ENCODE peak calls at places on chromosomes 1 and 21, in four cellular contexts. K is GM23248, A is HCT116, M is GM23338. Z is an unnamed sample.

GRCh38 chr1:1090424-1091343 is 16.6 kb upstream of the RNF223 start:
- DNase-seq in K (no peak), A (no peak), M (no peak), Z (no peak)

GRCh38 chr1:115068780-115069179 is 20.5 kb downstream of the TSPAN2 start:
- DNase-seq in K (no peak), A (no peak), M (no peak), Z (no peak)

GRCh38 chr21:42548687-42549406 is 35.2 kb downstream of the SLC37A1 start:
- DNase-seq in K (no peak), A (no peak), M (no peak), Z (no peak)

GRCh38 chr1:21666572-21667320 is 2.4 kb downstream of the RAP1GAP start:
- DNase-seq in K (peak; percentile 25), A (no peak), M (no peak), Z (no peak)

GRCh38 chr1:5125208-5125607 is 470.8 kb downstream of the AJAP1 start:
- DNase-seq in K (no peak), A (no peak), M (no peak), Z (peak; percentile 8)

GRCh38 chr1:42214447-42214871 is 49.9 kb upstream of the GUCA2A start:
- DNase-seq in K (peak; percentile 72), A (no peak), M (no peak), Z (no peak)

GRCh38 chr1:90534669-90535379 is 182.3 kb downstream of the BARHL2 start:
- DNase-seq in K (no peak), A (no peak), M (peak; percentile 44), Z (peak; percentile 39)

GRCh38 chr1:215188302-215188950 is 105.9 kb downstream of the KCNK2 start:
- DNase-seq in K (peak; percentile 43), A (no peak), M (no peak), Z (peak; percentile 74)

GRCh38 chr1:39159224-39160036 is 45.1 kb upstream of the MACF1 start:
- DNase-seq in K (peak; percentile 54), A (peak; percentile 28), M (peak; percentile 77), Z (peak; percentile 81)

GRCh38 chr1:18727956-18728355 is 97.3 kb downstream of the PAX7 start:
- DNase-seq in K (no peak), A (no peak), M (no peak), Z (no peak)

GRCh38 chr1:33188572-33189275 is 6.9 kb upstream of the TRIM62 start:
- DNase-seq in K (peak; percentile 36), A (no peak), M (no peak), Z (no peak)

GRCh38 chr1:228836427-228836826 is 101.1 kb downstream of the RHOU start:
- DNase-seq in K (no peak), A (no peak), M (no peak), Z (no peak)

GRCh38 chr21:41777934-41778815 is 11.3 kb upstream of the RIPK4 start:
- DNase-seq in K (peak; percentile 97), A (peak; percentile 84), M (peak; percentile 97), Z (peak; percentile 95)

GRCh38 chr1:106749906-106750305 is 306.6 kb upstream of the PRMT6 start:
- DNase-seq in K (no peak), A (no peak), M (no peak), Z (no peak)

GRCh38 chr1:144551107-144551542 is 41.6 kb upstream of the PPIAL4F start:
- DNase-seq in K (no peak), A (no peak), M (peak; percentile 30), Z (no peak)

GRCh38 chr1:28518745-28519341 is 13.0 kb downstream of the RCC1 start:
- DNase-seq in K (peak; percentile 54), A (no peak), M (no peak), Z (peak; percentile 79)

GRCh38 chr1:107254306-107254705 is 113.5 kb downstream of the NTNG1 start:
- DNase-seq in K (no peak), A (no peak), M (peak; percentile 60), Z (peak; percentile 66)

GRCh38 chr1:233487415-233487814 is 126.5 kb upstream of the KCNK1 start:
- DNase-seq in K (no peak), A (no peak), M (no peak), Z (no peak)

GRCh38 chr1:101105877-101106276 is 80.3 kb upstream of the DPH5 start:
- DNase-seq in K (peak; percentile 57), A (no peak), M (no peak), Z (no peak)

DNA sequence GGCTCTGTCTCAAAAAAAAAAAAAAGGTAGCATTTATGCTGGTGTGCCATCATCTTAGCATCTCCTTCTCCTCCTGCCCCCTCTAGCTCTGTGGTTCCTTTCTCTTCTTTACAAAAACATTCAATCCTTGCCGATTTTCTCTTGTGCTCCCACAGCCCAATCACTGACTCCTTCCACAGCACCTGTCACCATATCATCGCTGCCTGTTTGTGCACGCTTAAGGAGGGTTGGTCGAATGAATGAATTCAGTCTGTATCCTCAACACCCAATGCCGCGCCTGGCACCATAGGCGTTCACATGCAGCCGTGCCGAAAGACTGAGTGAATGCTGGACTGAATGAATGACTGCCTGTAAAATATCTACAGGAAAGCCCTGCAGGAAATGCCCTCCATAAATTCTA is 7.9 kb downstream of the RNU5D-1 start:
- DNase-seq in K (no peak), A (no peak), M (no peak), Z (no peak)
- H3K4me2 ChIP-seq in K (no peak overlapping the region), A (no peak overlapping the region), M (no peak overlapping the region), Z (no peak overlapping the region)

DNA sequence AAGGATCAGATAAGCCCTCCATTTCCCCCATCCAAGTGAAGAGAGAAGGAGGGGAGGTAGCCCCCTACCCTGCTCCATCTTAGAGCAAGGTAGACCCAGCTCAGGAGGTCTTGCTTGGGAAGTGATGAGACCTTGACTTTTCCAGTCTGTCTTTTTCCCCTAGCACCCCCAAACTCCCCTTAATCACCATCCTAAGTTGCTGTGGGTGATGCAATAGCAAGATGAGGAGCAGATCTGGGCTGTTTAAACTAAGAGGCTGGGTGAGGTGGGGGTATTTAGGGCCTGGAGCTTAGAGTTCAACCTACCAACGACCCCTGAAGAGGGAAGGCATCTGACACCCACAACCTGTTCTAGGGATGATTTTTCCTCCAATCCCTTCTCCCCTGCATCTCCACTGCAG is 1.7 kb downstream of the ATP1A2 start:
- DNase-seq in K (peak; percentile 22), A (no peak), M (no peak), Z (no peak)
- H3K4me2 ChIP-seq in K (no peak overlapping the region), A (no peak overlapping the region), M (peak overlapping the region; percentile 82), Z (no peak overlapping the region)

GRCh38 chr1:77498918-77499317 is 183.5 kb downstream of the ZZZ3 start:
- DNase-seq in K (peak; percentile 39), A (no peak), M (no peak), Z (no peak)
- H3K4me2 ChIP-seq in K (no peak overlapping the region), A (no peak overlapping the region), M (no peak overlapping the region), Z (no peak overlapping the region)

GRCh38 chr1:117581391-117581943 is 24.4 kb upstream of the TENT5C start:
- DNase-seq in K (no peak), A (no peak), M (no peak), Z (no peak)
- H3K4me2 ChIP-seq in K (no peak overlapping the region), A (no peak overlapping the region), M (no peak overlapping the region), Z (no peak overlapping the region)

GRCh38 chr1:3763351-3764125 is 9.0 kb upstream of the SMIM1 start:
- DNase-seq in K (no peak), A (no peak), M (no peak), Z (no peak)

GRCh38 chr1:3759800-3760199 is 7.5 kb downstream of the CCDC27 start:
- DNase-seq in K (no peak), A (no peak), M (no peak), Z (no peak)

GRCh38 chr1:3762151-3762872 is 10.1 kb downstream of the CCDC27 start:
- DNase-seq in K (no peak), A (no peak), M (no peak), Z (no peak)

GRCh38 chr1:3762873-3763228 is 9.7 kb upstream of the SMIM1 start:
- DNase-seq in K (no peak), A (no peak), M (no peak), Z (no peak)

DNA sequence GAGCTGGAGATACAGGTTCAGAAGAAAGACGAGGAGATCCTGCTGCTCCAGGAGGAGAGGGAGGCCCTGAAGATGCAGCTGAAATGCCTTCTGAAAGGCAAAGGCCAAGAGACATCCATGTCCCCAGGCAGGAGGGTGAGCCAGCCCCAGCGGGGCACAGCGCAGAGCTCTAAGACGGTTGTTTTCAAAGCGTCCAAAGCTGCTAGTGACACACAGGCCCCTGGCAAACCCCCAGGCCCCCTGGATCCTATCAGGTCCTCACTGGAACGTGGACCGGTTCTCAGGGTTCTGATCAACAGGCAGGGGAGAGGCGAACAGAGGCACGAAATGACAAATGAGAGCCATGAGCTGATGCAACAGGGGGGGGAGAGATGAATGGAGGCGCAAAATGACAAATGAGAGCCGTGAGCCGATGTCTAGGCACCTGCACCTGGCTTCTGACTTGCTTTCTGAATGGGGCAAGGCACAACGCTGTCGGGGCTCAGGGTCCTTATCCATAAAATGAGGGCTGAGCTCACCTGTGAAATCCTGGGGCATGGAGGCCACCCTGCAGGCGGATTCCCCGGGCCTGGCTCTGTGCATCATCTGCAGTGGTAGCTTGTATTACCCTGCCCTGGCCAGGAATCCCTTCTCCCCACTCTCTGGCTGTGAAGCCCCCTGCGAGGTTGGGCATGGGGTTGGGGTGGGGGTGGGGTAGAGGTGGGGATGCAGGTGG is 9.2 kb downstream of the CCDC27 start:
- DNase-seq in K (no peak), A (no peak), M (no peak), Z (no peak)
- H3K4me2 ChIP-seq in K (no peak overlapping the region), A (no peak overlapping the region), M (no peak overlapping the region), Z (no peak overlapping the region)